ENCODE peak calls at places on chromosomes 11 and 22, in four cellular contexts. A is IMR-90, Q is H9, M is H1. T is an unnamed sample. For H3K4me1, the result is how much of the 10 kb centered on the place peaks cover.

GRCh38 chr11:18204771-18205170 is 31.8 kb downstream of the SAA4 start:
- DNase-seq in A (no peak), Q (no peak), M (no peak), T (no peak)

GRCh38 chr22:31291403-31291715 is 929 bp downstream of the PIK3IP1 start:
- DNase-seq in A (no peak), Q (no peak), M (no peak), T (no peak)

GRCh38 chr11:26930518-26931247 is 63.2 kb upstream of the FIBIN start:
- DNase-seq in A (peak), Q (no peak), M (no peak), T (no peak)

GRCh38 chr11:19793356-19793755 is 80.7 kb downstream of the NAV2 start:
- DNase-seq in A (no peak), Q (no peak), M (no peak), T (no peak)

GRCh38 chr22:45225732-45226560 is 14.7 kb downstream of the KIAA0930 start:
- DNase-seq in A (peak), Q (peak), M (no peak), T (no peak)

GRCh38 chr11:62542750-62543567 is 3.6 kb downstream of the AHNAK start:
- DNase-seq in A (peak), Q (peak), M (peak), T (peak)

GRCh38 chr11:39668640-39669039 is 1790.8 kb downstream of the LRRC4C start:
- DNase-seq in A (no peak), Q (no peak), M (no peak), T (no peak)

GRCh38 chr11:72836111-72836510 is 21.9 kb downstream of the ATG16L2 start:
- DNase-seq in A (no peak), Q (no peak), M (no peak), T (no peak)

GRCh38 chr22:47954107-47954506 is 1191.7 kb downstream of the TBC1D22A start:
- DNase-seq in A (no peak), Q (no peak), M (no peak), T (no peak)

GRCh38 chr11:44979536-44980399 is 29.1 kb upstream of the TP53I11 start:
- DNase-seq in A (no peak), Q (peak), M (no peak), T (peak)

GRCh38 chr11:79396001-79396400 is 44.8 kb downstream of the TENM4 start:
- DNase-seq in A (no peak), Q (no peak), M (no peak), T (no peak)

GRCh38 chr11:79544324-79544723 is 103.5 kb upstream of the TENM4 start:
- DNase-seq in A (no peak), Q (no peak), M (no peak), T (peak)

GRCh38 chr11:102114032-102114431 is 3.8 kb downstream of the YAP1 start:
- DNase-seq in A (peak), Q (no peak), M (peak), T (peak)
- H3K4me1 ChIP-seq in A (under half), Q (under half), M (under half), T (under half)

GRCh38 chr11:45985212-45985611 is 62.8 kb downstream of the LARGE2 start:
- DNase-seq in A (no peak), Q (no peak), M (no peak), T (no peak)
- H3K56ac ChIP-seq in A (no peak), Q (no peak), M (no peak), T (no peak)

GRCh38 chr11:76744186-76745058 is 38.7 kb upstream of the TSKU start:
- DNase-seq in A (peak), Q (no peak), M (no peak), T (no peak)
- H3K4me1 ChIP-seq in A (under half), Q (under half), M (under half), T (under half)

GRCh38 chr11:58285483-58286040 is 17.5 kb upstream of the OR10W1 start:
- DNase-seq in A (no peak), Q (no peak), M (no peak), T (peak)

GRCh38 chr11:58292017-58292416 is 24.0 kb upstream of the OR10W1 start:
- DNase-seq in A (no peak), Q (no peak), M (no peak), T (no peak)

GRCh38 chr11:58289266-58289665 is 21.2 kb upstream of the OR10W1 start:
- DNase-seq in A (no peak), Q (no peak), M (no peak), T (no peak)

GRCh38 chr11:58286249-58286648 is 18.2 kb upstream of the OR10W1 start:
- DNase-seq in A (peak), Q (peak), M (no peak), T (peak)
- H3K56ac ChIP-seq in A (no peak), Q (no peak), M (no peak), T (no peak)

GRCh38 chr11:128520886-128521696 is 66.3 kb downstream of the ETS1 start:
- DNase-seq in A (no peak), Q (no peak), M (no peak), T (no peak)
- H3K4me1 ChIP-seq in A (under half), Q (under half), M (under half), T (under half)

GRCh38 chr11:61310749-61311148 is 15.6 kb upstream of the VWCE start:
- DNase-seq in A (no peak), Q (no peak), M (no peak), T (no peak)
- H3K56ac ChIP-seq in A (no peak), Q (no peak), M (no peak), T (no peak)

GRCh38 chr11:65416341-65417185 is 6.0 kb upstream of the NEAT1 start:
- DNase-seq in A (peak), Q (peak), M (peak), T (peak)
- H3K4me1 ChIP-seq in A (under half), Q (under half), M (under half), T (under half)

GRCh38 chr11:3085052-3085451 is 27.8 kb upstream of the CARS1 start:
- DNase-seq in A (no peak), Q (no peak), M (no peak), T (no peak)
- H3K56ac ChIP-seq in A (no peak), Q (no peak), M (no peak), T (no peak)

DNA sequence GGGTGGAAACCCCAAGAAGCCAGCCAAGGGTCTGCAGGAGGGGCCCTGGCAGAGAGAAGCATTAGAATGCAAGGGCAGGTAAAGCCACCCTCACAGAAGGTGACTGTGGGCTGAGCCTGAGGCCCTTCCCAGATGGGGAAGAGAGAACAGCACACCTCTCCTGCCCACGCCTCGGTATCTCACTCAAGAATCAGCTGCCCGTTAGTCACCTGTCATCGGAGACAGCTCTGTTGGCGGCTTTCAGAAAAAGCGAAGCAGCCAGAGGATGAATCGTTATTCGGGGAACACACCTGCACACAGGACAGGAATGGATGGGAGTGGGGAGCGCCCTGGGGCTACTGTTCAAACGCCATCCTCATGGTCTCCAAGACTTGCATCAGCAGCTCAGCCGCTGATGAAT is 21.7 kb upstream of the TMA7B start:
- DNase-seq in A (no peak), Q (no peak), M (no peak), T (no peak)
- H3K4me1 ChIP-seq in A (under half), Q (under half), M (under half), T (under half)

DNA sequence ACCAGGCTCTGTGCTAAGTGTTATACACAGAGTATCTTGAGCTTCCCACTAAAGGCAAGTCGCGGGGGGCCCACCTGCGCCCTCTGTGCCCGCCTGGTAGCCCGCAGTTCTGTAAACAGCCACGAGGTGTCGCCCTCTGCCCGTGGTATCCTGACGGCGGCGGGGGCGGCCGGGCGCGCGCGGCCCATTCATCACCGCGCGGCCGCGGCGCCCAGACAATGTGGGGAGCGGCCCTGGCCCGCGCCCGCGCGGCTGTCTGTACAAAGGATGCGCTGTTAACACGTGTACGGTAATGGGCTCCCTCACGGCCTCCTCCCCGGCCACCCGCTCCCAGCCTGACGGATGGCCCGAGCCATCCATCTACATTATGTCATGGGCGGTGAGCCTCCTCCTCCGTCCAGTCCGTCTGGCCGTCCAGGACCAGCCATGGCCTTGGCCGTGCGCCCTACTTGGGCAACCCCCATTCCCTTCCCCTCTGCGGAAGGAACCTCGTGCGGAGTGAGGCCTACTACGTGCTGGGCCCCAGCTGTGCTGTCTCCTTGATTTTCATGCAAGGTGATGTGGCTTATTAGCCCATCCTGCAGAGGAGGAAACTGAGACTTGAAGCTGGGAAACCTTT is 99.4 kb downstream of the MIAT start:
- DNase-seq in A (peak), Q (peak), M (peak), T (peak)
- H3K56ac ChIP-seq in A (no peak), Q (no peak), M (no peak), T (peak)